ENCODE peak calls at places on chromosome 17, in six cellular contexts. D, N, S, R, E and B are unnamed samples.

GRCh38 chr17:29640981-29641642 is 18.4 kb upstream of the CORO6 start:
- DNase-seq in E (no peak), S (no peak), R (no peak), D (no peak), N (no peak), B (no peak)

GRCh38 chr17:65370669-65371126 is 190.8 kb downstream of the AXIN2 start:
- DNase-seq in S (peak), D (no peak), N (no peak), R (no peak), E (no peak), B (no peak)

GRCh38 chr17:81153340-81153803 is 11.9 kb upstream of the PVALEF start:
- DNase-seq in N (no peak), R (no peak), D (no peak), S (no peak), E (peak), B (no peak)

GRCh38 chr17:2981325-2981724 is 82.1 kb downstream of the OR1D5 start:
- DNase-seq in D (no peak), R (no peak), E (no peak), N (no peak), S (no peak), B (no peak)

GRCh38 chr17:10107320-10108165 is 90.9 kb downstream of the GAS7 start:
- DNase-seq in D (no peak), E (no peak), R (no peak), N (no peak), S (no peak), B (no peak)

GRCh38 chr17:3916013-3916696 is at the start of gene P2RX1:
- DNase-seq in S (no peak), D (no peak), R (no peak), E (no peak), N (peak), B (peak)

GRCh38 chr17:75773808-75774470 is 8.9 kb upstream of the GALK1 start:
- DNase-seq in R (no peak), N (no peak), D (no peak), S (no peak), E (no peak), B (no peak)

GRCh38 chr17:41785876-41786226 is 660 bp downstream of the JUP start:
- DNase-seq in D (no peak), N (no peak), E (no peak), R (no peak), S (peak), B (no peak)